ENCODE peak calls at places on chromosomes 2 and 18, in four cellular contexts. V, N, D and L are unnamed samples.

GRCh38 chr18:49023938-49024341 is 73.2 kb upstream of the SMAD7 start:
- DNase-seq in V (no peak), D (peak), N (no peak), L (no peak)

GRCh38 chr2:223477318-223477717 is 124.8 kb downstream of the SCG2 start:
- DNase-seq in D (no peak), V (no peak), N (no peak), L (no peak)

GRCh38 chr18:58843662-58844035 is 21.0 kb upstream of the ZNF532 start:
- DNase-seq in V (no peak), D (no peak), N (no peak), L (no peak)

GRCh38 chr18:39053569-39053968 is 1488.0 kb upstream of the CELF4 start:
- DNase-seq in N (no peak), V (no peak), D (no peak), L (no peak)

GRCh38 chr18:25725461-25725860 is 365.0 kb downstream of the SS18 start:
- DNase-seq in N (no peak), V (no peak), D (no peak), L (no peak)

GRCh38 chr2:28413152-28413895 is 20.7 kb downstream of the FOSL2 start:
- DNase-seq in V (peak), D (peak), N (no peak), L (no peak)

GRCh38 chr18:22563098-22563707 is 145.5 kb upstream of the CTAGE1 start:
- DNase-seq in V (no peak), D (no peak), N (peak), L (peak)

GRCh38 chr18:43078485-43079092 is 36.9 kb downstream of the RIT2 start:
- DNase-seq in V (no peak), D (no peak), N (no peak), L (no peak)

GRCh38 chr2:22885245-22885644 is 499.7 kb upstream of the KLHL29 start:
- DNase-seq in D (no peak), V (no peak), N (no peak), L (no peak)

GRCh38 chr18:10094608-10095137 is 180.9 kb downstream of the VAPA start:
- DNase-seq in D (no peak), N (no peak), V (no peak), L (no peak)

GRCh38 chr2:160096414-160096813 is 34.0 kb upstream of the PLA2R1 start:
- DNase-seq in N (no peak), V (no peak), D (no peak), L (no peak)

GRCh38 chr2:128414351-128414750 is 95.7 kb upstream of the HS6ST1 start:
- DNase-seq in D (peak), V (no peak), N (no peak), L (no peak)

GRCh38 chr18:74508821-74509225 is 12.7 kb downstream of the CNDP2 start:
- DNase-seq in V (peak), D (no peak), N (no peak), L (no peak)

GRCh38 chr18:46283268-46283667 is 179.1 kb downstream of the HAUS1 start:
- DNase-seq in D (no peak), V (no peak), N (no peak), L (no peak)

GRCh38 chr18:48153641-48154481 is 223.4 kb upstream of the SMAD2 start:
- DNase-seq in N (peak), D (no peak), V (no peak), L (no peak)

GRCh38 chr2:9089831-9090230 is 86.3 kb upstream of the MBOAT2 start:
- DNase-seq in N (peak), D (no peak), V (no peak), L (no peak)

GRCh38 chr2:3302751-3303582 is 74.7 kb downstream of the EIPR1 start:
- DNase-seq in V (no peak), D (no peak), N (no peak), L (no peak)

GRCh38 chr18:49874238-49874637 is 60.9 kb upstream of the ACAA2 start:
- DNase-seq in N (no peak), V (no peak), D (no peak), L (no peak)

GRCh38 chr2:212548459-212548815 is 9.8 kb upstream of the ERBB4 start:
- DNase-seq in D (no peak), V (no peak), N (peak), L (no peak)

GRCh38 chr18:37346048-37346447 is 219.6 kb downstream of the CELF4 start:
- DNase-seq in D (no peak), N (no peak), V (no peak), L (no peak)

GRCh38 chr2:174322139-174322538 is 12.6 kb upstream of the SP9 start:
- DNase-seq in N (no peak), V (no peak), D (no peak), L (no peak)

GRCh38 chr2:205994344-205994743 is 91.6 kb downstream of the INO80D start:
- DNase-seq in D (no peak), N (no peak), V (no peak), L (no peak)

GRCh38 chr2:238945433-238946150 is 97.7 kb downstream of the TWIST2 start:
- DNase-seq in D (peak), V (peak), N (peak), L (no peak)

GRCh38 chr2:150142561-150142960 is 344.9 kb downstream of the RND3 start:
- DNase-seq in N (peak), V (no peak), D (no peak), L (no peak)

GRCh38 chr2:234099266-234099665 is 48.8 kb downstream of the SPP2 start:
- DNase-seq in N (no peak), V (no peak), D (no peak), L (no peak)

GRCh38 chr2:215722125-215722524 is 286.3 kb upstream of the FN1 start:
- DNase-seq in D (no peak), N (no peak), V (peak), L (no peak)

GRCh38 chr2:24466871-24467870 is 23.9 kb upstream of the NCOA1 start:
- DNase-seq in D (no peak), V (no peak), N (no peak), L (peak)

DNA sequence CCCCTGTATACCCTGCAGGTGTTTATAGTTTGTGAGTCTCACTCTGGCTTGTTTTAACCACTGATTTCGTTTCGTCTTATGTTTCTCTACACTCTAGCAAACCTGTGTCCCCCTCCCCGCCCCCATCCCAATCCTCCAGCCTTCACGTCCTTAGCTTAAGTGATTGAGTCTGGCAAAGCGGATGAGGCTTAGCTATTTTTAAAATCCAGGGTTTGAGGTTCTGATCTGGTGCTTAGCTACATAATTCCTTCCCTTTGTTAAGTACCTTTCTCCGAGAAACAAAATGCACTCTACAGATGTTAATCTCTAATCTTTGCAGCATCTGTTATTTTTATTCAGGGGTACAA is 7.8 kb downstream of the AGAP1 start:
- DNase-seq in N (no peak), V (no peak), D (no peak), L (no peak)
- H3K4me3 ChIP-seq in N (no peak), V (no peak), D (no peak), L (peak)

DNA sequence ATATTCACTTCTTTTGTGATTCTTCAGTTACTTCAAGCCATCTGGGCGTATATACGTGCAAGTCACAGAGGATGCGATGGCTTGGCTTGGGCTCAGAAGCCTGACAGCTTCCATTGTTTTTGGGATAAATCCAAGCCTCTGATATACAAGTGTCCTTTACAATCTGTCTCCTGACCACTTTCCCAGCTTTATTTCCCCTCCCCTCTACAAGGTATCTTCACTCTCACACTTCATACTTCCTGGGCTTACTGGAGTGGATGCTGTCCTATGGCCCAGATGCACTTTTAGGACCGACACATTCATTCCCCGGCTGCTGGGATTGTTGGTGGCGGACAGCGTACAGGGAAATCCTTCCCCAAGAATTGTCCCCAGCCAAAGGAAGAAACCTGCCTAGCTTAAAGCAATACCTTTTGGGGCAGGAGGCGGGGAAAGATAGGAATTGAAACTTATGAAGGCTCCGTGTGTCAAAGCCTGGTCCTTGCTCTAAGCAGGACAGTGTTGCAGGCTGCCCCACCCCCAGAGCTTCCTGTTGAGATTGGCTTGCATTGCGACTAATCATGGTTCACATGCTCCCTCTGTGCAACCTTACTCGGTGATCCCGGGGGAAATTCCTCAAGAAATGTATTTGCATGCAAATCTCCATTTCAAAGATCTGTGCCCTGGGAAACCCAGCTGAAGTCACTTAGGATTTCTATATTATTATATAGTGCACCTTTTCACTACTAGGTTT is 802.9 kb upstream of the ID2 start:
- DNase-seq in N (peak), D (no peak), V (no peak), L (no peak)
- H3K4me3 ChIP-seq in N (no peak), D (no peak), V (no peak), L (no peak)

GRCh38 chr2:240301256-240301795 is 134.1 kb upstream of the GPC1 start:
- DNase-seq in D (no peak), V (no peak), N (no peak), L (no peak)

GRCh38 chr2:240300261-240300821 is 135.1 kb upstream of the GPC1 start:
- DNase-seq in D (peak), V (no peak), N (no peak), L (no peak)

GRCh38 chr2:240302933-240303332 is 132.5 kb upstream of the GPC1 start:
- DNase-seq in N (no peak), V (no peak), D (no peak), L (no peak)

GRCh38 chr2:240300840-240301239 is 134.6 kb upstream of the GPC1 start:
- DNase-seq in D (no peak), V (no peak), N (no peak), L (no peak)

DNA sequence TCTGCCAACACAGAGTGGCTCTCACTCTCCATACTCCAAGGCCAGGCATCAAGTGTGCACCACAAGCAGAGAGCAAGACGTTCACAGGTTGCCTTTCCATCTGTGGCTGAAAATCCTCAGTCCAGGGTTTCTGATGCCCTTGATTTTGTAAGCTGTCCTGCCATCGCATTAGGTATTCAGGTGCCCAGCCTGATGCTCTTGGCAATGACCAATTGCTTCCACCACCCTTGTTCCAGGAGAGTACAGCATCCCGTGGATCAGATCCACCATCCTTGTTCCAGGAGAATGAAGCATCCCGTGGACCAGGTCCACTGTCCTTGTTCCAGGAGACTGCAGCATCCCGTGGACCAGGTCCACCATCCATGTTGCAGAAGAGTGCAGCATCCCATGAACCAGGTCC is 133.4 kb upstream of the GPC1 start:
- DNase-seq in V (no peak), N (no peak), D (no peak), L (no peak)
- H3K4me3 ChIP-seq in V (no peak), N (no peak), D (no peak), L (no peak)

GRCh38 chr18:55508637-55509036 is 79.4 kb downstream of the TCF4 start:
- DNase-seq in V (no peak), D (no peak), N (no peak), L (no peak)

GRCh38 chr18:55511277-55511676 is 76.7 kb downstream of the TCF4 start:
- DNase-seq in D (no peak), V (no peak), N (no peak), L (no peak)

GRCh38 chr18:55513199-55513598 is 74.8 kb downstream of the TCF4 start:
- DNase-seq in N (peak), D (no peak), V (no peak), L (no peak)

GRCh38 chr18:55509631-55510372 is 78.2 kb downstream of the TCF4 start:
- DNase-seq in V (no peak), D (no peak), N (peak), L (no peak)

DNA sequence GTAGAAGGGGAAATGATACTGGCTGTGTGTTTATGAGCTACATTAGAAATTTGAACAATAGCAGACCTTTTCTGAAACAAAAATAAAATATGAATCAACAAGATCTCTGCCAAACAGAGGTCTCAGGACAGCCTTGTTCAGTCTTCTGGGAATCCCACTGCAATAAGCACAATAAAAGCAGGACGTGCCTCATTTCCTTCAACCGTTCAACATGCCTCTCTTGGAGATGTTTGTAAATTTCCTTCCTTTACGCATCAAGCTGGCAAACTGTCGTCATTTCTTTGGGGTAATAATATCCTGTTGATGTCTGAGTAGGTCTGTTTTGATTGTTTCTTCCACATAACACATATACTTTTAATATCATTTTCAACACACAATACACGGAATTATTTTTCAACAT is 77.2 kb downstream of the TCF4 start:
- DNase-seq in N (peak), D (no peak), V (no peak), L (no peak)
- H3K4me3 ChIP-seq in N (peak), D (peak), V (peak), L (no peak)